ENCODE peak calls at places on chromosomes 1 and 21, in four cellular contexts. M is cardiac fibroblast, L is adrenal gland, R is WTC11. T is an unnamed sample.

GRCh38 chr1:246875041-246876026 is 56.4 kb downstream of the AHCTF1 start:
- DNase-seq in L (no peak), R (no peak), M (peak), T (peak)

GRCh38 chr1:233791750-233792149 is 112.7 kb upstream of the SLC35F3 start:
- DNase-seq in R (no peak), L (no peak), M (no peak), T (no peak)

GRCh38 chr21:38609580-38609979 is 111.3 kb upstream of the ERG start:
- DNase-seq in M (no peak), R (no peak), L (no peak), T (no peak)

GRCh38 chr1:24309762-24310485 is 9.2 kb upstream of the GRHL3 start:
- DNase-seq in L (no peak), M (peak), R (no peak), T (peak)

GRCh38 chr1:224700915-224701531 is 84.9 kb downstream of the CNIH3 start:
- DNase-seq in M (peak), L (no peak), R (peak), T (peak)

GRCh38 chr1:109642610-109643009 is 13.3 kb upstream of the GSTM4 start:
- DNase-seq in R (no peak), L (no peak), M (peak), T (no peak)

GRCh38 chr1:177858222-177858894 is 111.5 kb downstream of the SEC16B start:
- DNase-seq in L (no peak), M (peak), R (no peak), T (no peak)

GRCh38 chr1:171985639-171986038 is 144.3 kb downstream of the DNM3 start:
- DNase-seq in L (peak), R (no peak), M (no peak), T (peak)

GRCh38 chr21:31731112-31731801 is 661 bp downstream of the SCAF4 start:
- DNase-seq in L (peak), M (no peak), R (peak), T (peak)

GRCh38 chr1:55558515-55558914 is 343.4 kb upstream of the USP24 start:
- DNase-seq in L (no peak), R (no peak), M (no peak), T (no peak)

GRCh38 chr1:154453577-154454352 is 48.3 kb upstream of the TDRD10 start:
- DNase-seq in R (no peak), L (no peak), M (peak), T (no peak)

GRCh38 chr1:186978596-186979556 is 150.1 kb downstream of the PLA2G4A start:
- DNase-seq in M (no peak), R (no peak), L (no peak), T (no peak)

GRCh38 chr1:32848354-32849063 is 22.2 kb downstream of the FNDC5 start:
- DNase-seq in L (peak), M (no peak), R (no peak), T (no peak)

GRCh38 chr1:30845237-30845636 is 63.3 kb downstream of the SDC3 start:
- DNase-seq in L (no peak), M (no peak), R (no peak), T (no peak)
- TF ChIP-seq CTCF in L (no peak), M (no peak), R (no peak), T (no peak)

GRCh38 chr21:43317959-43318358 is 109.0 kb downstream of the SIK1 start:
- DNase-seq in M (no peak), R (no peak), L (no peak), T (no peak)
- TF ChIP-seq CTCF in M (no peak), R (no peak), L (no peak), T (no peak)

DNA sequence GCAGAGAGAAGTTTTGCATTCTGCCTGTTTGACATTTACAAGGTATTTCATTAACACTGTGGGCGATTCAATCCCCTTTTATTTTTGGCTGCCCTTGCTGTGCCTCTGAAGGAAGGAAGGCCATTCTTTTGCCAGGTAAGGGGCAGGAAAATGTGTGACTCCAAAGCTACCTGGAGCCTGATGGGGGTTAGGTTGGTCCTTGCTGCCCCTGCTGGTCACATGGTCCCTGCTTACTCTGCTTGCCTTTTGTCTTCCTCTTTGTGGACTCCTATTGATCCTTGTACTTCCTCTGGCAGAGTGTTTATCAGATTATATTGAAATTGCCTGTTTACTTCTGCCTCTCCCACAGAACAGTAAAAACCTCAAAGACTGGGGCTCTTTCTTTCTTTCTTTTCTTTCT is 65.7 kb downstream of the ST6GALNAC3 start:
- DNase-seq in R (peak), L (peak), M (no peak), T (no peak)
- TF ChIP-seq CTCF in R (no peak), L (no peak), M (no peak), T (no peak)

DNA sequence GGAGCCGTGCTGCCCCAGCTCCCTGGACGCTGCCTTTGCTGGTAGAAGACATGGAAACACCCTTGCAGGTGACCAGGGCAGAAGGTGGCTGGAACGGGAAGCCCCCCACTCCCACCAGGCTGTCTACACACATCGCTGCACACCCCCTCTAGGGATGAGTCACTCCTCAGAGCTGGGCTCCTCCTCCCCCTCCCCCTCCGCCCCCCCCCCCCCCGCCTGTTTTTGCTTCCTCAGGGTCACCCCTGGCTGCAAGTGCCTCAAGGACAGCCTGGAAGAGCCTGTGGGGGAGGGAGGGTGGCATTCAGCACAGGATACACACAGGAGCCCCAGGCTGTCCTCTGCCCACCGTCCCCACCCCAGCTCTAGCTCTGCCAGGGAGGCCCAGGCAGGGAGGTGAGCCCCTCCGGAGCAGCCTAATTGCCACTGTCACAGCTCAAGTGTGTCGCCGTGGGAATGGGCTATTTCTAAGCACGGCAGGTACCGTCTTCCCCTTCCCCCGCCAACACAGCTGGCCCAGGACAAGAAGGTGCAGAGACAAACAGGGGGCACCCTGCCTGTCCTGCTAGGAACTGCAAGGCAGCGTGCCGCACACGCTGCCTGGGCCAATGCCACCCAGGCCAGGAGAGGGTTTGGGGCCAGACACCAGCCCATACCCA is 2.5 kb downstream of the FNDC10 start:
- DNase-seq in R (peak), M (peak), L (peak), T (peak)
- TF ChIP-seq CTCF in R (no peak), M (peak), L (peak), T (peak)

T was measured in activated CD8-positive, alpha-beta T cell treated with anti-CD3 and anti-CD28 coated beads for 36 hours.